ENCODE peak calls at places on chromosomes 12 and 14, in eight cellular contexts. B, G, A, K, S, T, J and V are unnamed samples.

GRCh38 chr14:76169776-76170175 is 18.1 kb downstream of the GPATCH2L start:
- DNase-seq in B (no peak), G (no peak), A (no peak), K (no peak), S (no peak), T (no peak), J (no peak), V (no peak)

GRCh38 chr14:73877790-73878189 is 8.9 kb upstream of the ZNF410 start:
- DNase-seq in B (no peak), G (no peak), A (no peak), K (no peak), S (no peak), T (no peak), J (no peak), V (no peak)

GRCh38 chr14:63893701-63894458 is 41.1 kb downstream of the SYNE2 start:
- DNase-seq in B (peak; percentile 95), G (no peak), A (peak; percentile 77), K (peak; percentile 82), S (peak; percentile 44), T (peak; percentile 88), J (no peak), V (no peak)

GRCh38 chr14:51180577-51180976 is 59.5 kb upstream of the TMX1 start:
- DNase-seq in B (no peak), G (no peak), A (no peak), K (no peak), S (no peak), T (no peak), J (peak; percentile 69), V (peak; percentile 48)

GRCh38 chr12:53182836-53183235 is 2.1 kb upstream of the CSAD start:
- DNase-seq in B (peak; percentile 14), G (no peak), A (no peak), K (no peak), S (no peak), T (no peak), J (no peak), V (no peak)

GRCh38 chr14:100236873-100237272 is 2.1 kb upstream of the YY1 start:
- DNase-seq in B (no peak), G (no peak), A (no peak), K (no peak), S (no peak), T (no peak), J (no peak), V (no peak)

GRCh38 chr14:66815687-66816086 is 307.7 kb downstream of the GPHN start:
- DNase-seq in B (no peak), G (no peak), A (no peak), K (no peak), S (no peak), T (no peak), J (no peak), V (no peak)

GRCh38 chr12:56288705-56289387 is 11.3 kb downstream of the CS start:
- DNase-seq in B (no peak), G (no peak), A (no peak), K (no peak), S (no peak), T (no peak), J (no peak), V (no peak)

GRCh38 chr12:76967181-76967885 is 88.5 kb upstream of the CSRP2 start:
- DNase-seq in B (no peak), G (no peak), A (no peak), K (no peak), S (no peak), T (no peak), J (no peak), V (no peak)

GRCh38 chr14:44149597-44149996 is 357.5 kb downstream of the FSCB start:
- DNase-seq in B (no peak), G (no peak), A (no peak), K (no peak), S (peak; percentile 68), T (no peak), J (no peak), V (no peak)

GRCh38 chr14:61090432-61091216 is 109.6 kb downstream of the SLC38A6 start:
- DNase-seq in B (peak; percentile 62), G (no peak), A (no peak), K (no peak), S (no peak), T (no peak), J (no peak), V (no peak)

GRCh38 chr12:120678572-120678971 is 8.4 kb upstream of the MLEC start:
- DNase-seq in B (no peak), G (no peak), A (no peak), K (no peak), S (no peak), T (no peak), J (no peak), V (no peak)

GRCh38 chr14:102539544-102540309 is 30.2 kb upstream of the ANKRD9 start:
- DNase-seq in B (peak; percentile 31), G (peak; percentile 75), A (peak; percentile 32), K (no peak), S (no peak), T (no peak), J (no peak), V (no peak)

GRCh38 chr12:30836656-30837445 is 82.1 kb upstream of the CAPRIN2 start:
- DNase-seq in B (no peak), G (no peak), A (no peak), K (no peak), S (no peak), T (no peak), J (no peak), V (no peak)

GRCh38 chr12:85835810-85836715 is at the start of gene RASSF9:
- DNase-seq in B (peak; percentile 91), G (no peak), A (peak; percentile 84), K (peak; percentile 77), S (no peak), T (peak; percentile 79), J (no peak), V (no peak)

GRCh38 chr14:95318399-95318834 is 1.3 kb downstream of the CLMN start:
- DNase-seq in B (no peak), G (no peak), A (no peak), K (no peak), S (no peak), T (peak; percentile 43), J (no peak), V (no peak)
- H3K4me3 ChIP-seq in B (peak overlapping the region; percentile 82), G (no peak overlapping the region), A (peak overlapping the region; percentile 34), K (no peak overlapping the region), S (no peak overlapping the region), T (no peak overlapping the region), J (peak overlapping the region; percentile 94), V (no peak overlapping the region)

GRCh38 chr12:113137861-113138783 is 2.6 kb upstream of the RASAL1 start:
- DNase-seq in B (no peak), G (no peak), A (no peak), K (no peak), S (no peak), T (peak; percentile 45), J (no peak), V (no peak)

GRCh38 chr12:113135178-113136127 is at the start of gene RASAL1:
- DNase-seq in B (no peak), G (no peak), A (no peak), K (no peak), S (peak; percentile 40), T (peak; percentile 75), J (no peak), V (no peak)

GRCh38 chr12:113136990-113137511 is 1.5 kb upstream of the RASAL1 start:
- DNase-seq in B (no peak), G (no peak), A (no peak), K (no peak), S (no peak), T (peak; percentile 40), J (no peak), V (no peak)

GRCh38 chr12:113134521-113134951 is 1.0 kb downstream of the RASAL1 start:
- DNase-seq in B (no peak), G (no peak), A (no peak), K (no peak), S (no peak), T (peak; percentile 71), J (no peak), V (no peak)

DNA sequence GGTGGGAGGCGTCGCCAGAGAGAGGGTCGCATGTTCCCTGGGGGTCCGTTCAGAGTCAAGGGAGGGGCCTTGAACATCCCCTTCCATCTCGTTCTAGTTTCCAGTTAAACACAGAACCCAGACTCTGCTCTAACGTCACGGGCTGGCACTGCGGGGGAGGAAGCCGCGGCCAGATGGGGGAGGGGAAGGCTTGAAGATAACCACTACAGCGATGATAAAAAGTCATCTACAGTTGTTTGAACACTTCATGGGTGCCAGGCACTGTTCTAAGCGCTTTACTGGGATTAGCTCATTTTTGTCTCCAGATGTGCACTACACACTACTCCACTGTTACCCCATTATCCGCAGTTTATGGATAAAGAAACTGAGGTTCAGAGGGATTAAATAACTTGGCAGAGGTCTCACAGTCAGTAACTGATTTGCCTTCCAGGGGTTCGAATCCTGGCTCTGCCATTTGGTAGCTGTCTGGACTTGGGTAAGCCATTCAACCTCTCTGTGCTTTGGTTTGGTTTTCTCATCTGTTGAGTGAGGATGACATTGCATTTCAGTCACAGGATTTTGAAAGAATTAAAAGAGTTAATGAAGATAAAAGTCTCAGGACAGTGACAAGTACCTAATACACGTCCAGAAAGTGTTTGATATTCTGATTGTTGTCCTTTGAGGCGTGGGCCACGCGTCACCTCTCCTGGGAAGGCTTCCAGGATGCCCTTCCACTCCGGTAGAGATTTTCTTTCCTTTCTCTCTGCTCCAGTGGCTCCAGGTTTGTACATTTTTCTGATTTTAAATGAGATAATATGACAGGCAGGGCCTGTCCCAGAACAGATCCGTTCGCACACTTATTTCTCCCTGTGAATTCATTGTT is 798 bp upstream of the RASAL1 start:
- DNase-seq in B (no peak), G (no peak), A (no peak), K (no peak), S (no peak), T (peak; percentile 68), J (no peak), V (no peak)
- H3K4me3 ChIP-seq in B (no peak overlapping the region), G (no peak overlapping the region), A (no peak overlapping the region), K (no peak overlapping the region), S (no peak overlapping the region), T (no peak overlapping the region), J (no peak overlapping the region), V (no peak overlapping the region)

GRCh38 chr14:23352506-23353432 is at the start of gene SLC22A17:
- DNase-seq in B (peak; percentile 97), G (no peak), A (peak; percentile 87), K (peak; percentile 61), S (peak; percentile 91), T (peak; percentile 92), J (no peak), V (no peak)

GRCh38 chr14:23356036-23356435 is 3.3 kb upstream of the SLC22A17 start:
- DNase-seq in B (no peak), G (no peak), A (no peak), K (no peak), S (no peak), T (peak; percentile 16), J (no peak), V (no peak)

GRCh38 chr14:23354990-23355389 is 2.3 kb upstream of the SLC22A17 start:
- DNase-seq in B (no peak), G (no peak), A (no peak), K (no peak), S (no peak), T (peak; percentile 34), J (no peak), V (no peak)

GRCh38 chr14:23351681-23352505 is 794 bp downstream of the SLC22A17 start:
- DNase-seq in B (peak; percentile 47), G (no peak), A (no peak), K (no peak), S (peak; percentile 46), T (peak; percentile 77), J (no peak), V (no peak)

GRCh38 chr14:23353433-23353780 is 720 bp upstream of the SLC22A17 start:
- DNase-seq in B (no peak), G (no peak), A (no peak), K (no peak), S (no peak), T (no peak), J (no peak), V (no peak)
- H3K4me3 ChIP-seq in B (no peak overlapping the region), G (no peak overlapping the region), A (no peak overlapping the region), K (no peak overlapping the region), S (no peak overlapping the region), T (no peak overlapping the region), J (no peak overlapping the region), V (no peak overlapping the region)

GRCh38 chr14:23566112-23566781 is 1.3 kb downstream of the AP1G2 start:
- DNase-seq in B (no peak), G (no peak), A (no peak), K (no peak), S (no peak), T (no peak), J (no peak), V (no peak)
- H3K4me3 ChIP-seq in B (no peak overlapping the region), G (no peak overlapping the region), A (no peak overlapping the region), K (no peak overlapping the region), S (peak overlapping the region; percentile 48), T (no peak overlapping the region), J (peak overlapping the region; percentile 93), V (peak overlapping the region; percentile 86)